ENCODE peak calls at places on chromosomes 16 and 17, in four cellular contexts. W is activated T-helper 9 cell treated with anti-CD3 and anti-CD28 coated beads, Interleukin-2, amount 50 U/mL, for 16 hours; H is A549; Y is LoVo. V is an unnamed sample.

GRCh38 chr16:54936979-54937672 is 6.5 kb downstream of the IRX5 start:
- DNase-seq in H (peak; percentile 54), Y (no peak), W (no peak), V (no peak)

GRCh38 chr17:8420041-8420934 is 15.4 kb upstream of the NDEL1 start:
- DNase-seq in Y (peak; percentile 71), W (no peak), H (peak; percentile 85), V (no peak)

GRCh38 chr17:9928601-9929341 is 23.7 kb upstream of the RCVRN start:
- DNase-seq in W (no peak), Y (peak; percentile 67), H (peak; percentile 90), V (no peak)

GRCh38 chr16:50804290-50804907 is 62.5 kb downstream of the CYLD start:
- DNase-seq in H (no peak), W (no peak), Y (no peak), V (no peak)

GRCh38 chr17:66379539-66379938 is 77.1 kb downstream of the PRKCA start:
- DNase-seq in W (no peak), Y (no peak), H (no peak), V (no peak)

GRCh38 chr16:49061315-49061714 is 220.3 kb downstream of the CBLN1 start:
- DNase-seq in W (no peak), H (no peak), Y (no peak), V (no peak)

GRCh38 chr16:63005356-63005755 is 969.1 kb upstream of the CDH8 start:
- DNase-seq in H (no peak), W (no peak), Y (no peak), V (no peak)

GRCh38 chr17:75345514-75346167 is 56.4 kb upstream of the SLC25A19 start:
- DNase-seq in Y (no peak), W (no peak), H (no peak), V (peak; percentile 73)

GRCh38 chr17:58577696-58578095 is 63.3 kb upstream of the MTMR4 start:
- DNase-seq in Y (peak; percentile 59), W (peak; percentile 23), H (peak; percentile 70), V (peak; percentile 40)

GRCh38 chr17:9028171-9028570 is 6.9 kb downstream of the NTN1 start:
- DNase-seq in Y (no peak), W (no peak), H (no peak), V (no peak)

GRCh38 chr16:85347213-85347591 is 234.9 kb upstream of the CIBAR2 start:
- DNase-seq in Y (no peak), H (peak; percentile 52), W (no peak), V (no peak)

GRCh38 chr16:31050280-31051030 is 17.1 kb downstream of the STX4 start:
- DNase-seq in H (no peak), W (no peak), Y (no peak), V (no peak)

V was measured in germinal center.